ENCODE peak calls at places on chromosomes 11 and 22, in seven cellular contexts. One of them, this sample, is unnamed.

GRCh38 chr11:62449451-62449851 is 30.6 kb downstream of the SCGB1A1 start:
- DNase-seq in K562: no peak
- DNase-seq in H1: no peak
- DNase-seq in GM12891: no peak
- DNase-seq in SK-N-SH: no peak
- DNase-seq in HepG2: no peak
- DNase-seq in GM12892: no peak
- DNase-seq in this sample: no peak

GRCh38 chr11:132056689-132057088 is 686.3 kb downstream of the NTM start:
- DNase-seq in K562: no peak
- DNase-seq in H1: no peak
- DNase-seq in GM12891: no peak
- DNase-seq in SK-N-SH: no peak
- DNase-seq in HepG2: no peak
- DNase-seq in GM12892: no peak
- DNase-seq in this sample: no peak

GRCh38 chr22:44363214-44363979 is 50.6 kb upstream of the SHISAL1 start:
- DNase-seq in K562: no peak
- DNase-seq in H1: no peak
- DNase-seq in GM12891: no peak
- DNase-seq in SK-N-SH: peak
- DNase-seq in HepG2: peak
- DNase-seq in GM12892: no peak
- DNase-seq in this sample: no peak

GRCh38 chr22:39242389-39242808 is 2.4 kb downstream of the PDGFB start:
- DNase-seq in K562: peak
- DNase-seq in H1: peak
- DNase-seq in GM12891: no peak
- DNase-seq in SK-N-SH: peak
- DNase-seq in HepG2: no peak
- DNase-seq in GM12892: no peak
- DNase-seq in this sample: no peak

GRCh38 chr11:58573451-58574104 is 2.1 kb downstream of the LPXN start:
- DNase-seq in K562: peak
- DNase-seq in H1: no peak
- DNase-seq in GM12891: no peak
- DNase-seq in SK-N-SH: no peak
- DNase-seq in HepG2: no peak
- DNase-seq in GM12892: no peak
- DNase-seq in this sample: no peak

GRCh38 chr11:58730507-58731089 is 1.1 kb downstream of the GLYAT start:
- DNase-seq in K562: no peak
- DNase-seq in H1: no peak
- DNase-seq in GM12891: no peak
- DNase-seq in SK-N-SH: no peak
- DNase-seq in HepG2: no peak
- DNase-seq in GM12892: no peak
- DNase-seq in this sample: no peak

GRCh38 chr11:45918331-45918941 is 759 bp upstream of the PEX16 start:
- DNase-seq in K562: peak
- DNase-seq in H1: peak
- DNase-seq in GM12891: no peak
- DNase-seq in SK-N-SH: peak
- DNase-seq in HepG2: peak
- DNase-seq in GM12892: peak
- DNase-seq in this sample: no peak

GRCh38 chr22:28904211-28904808 is 20.9 kb downstream of the ZNRF3 start:
- DNase-seq in K562: no peak
- DNase-seq in H1: no peak
- DNase-seq in GM12891: no peak
- DNase-seq in SK-N-SH: no peak
- DNase-seq in HepG2: no peak
- DNase-seq in GM12892: no peak
- DNase-seq in this sample: no peak

GRCh38 chr22:19885841-19886592 is 31.3 kb upstream of the GNB1L start:
- DNase-seq in K562: no peak
- DNase-seq in H1: no peak
- DNase-seq in GM12891: no peak
- DNase-seq in SK-N-SH: no peak
- DNase-seq in HepG2: no peak
- DNase-seq in GM12892: no peak
- DNase-seq in this sample: no peak

GRCh38 chr22:28351585-28351984 is 328.1 kb downstream of the TTC28 start:
- DNase-seq in K562: no peak
- DNase-seq in H1: no peak
- DNase-seq in GM12891: no peak
- DNase-seq in SK-N-SH: no peak
- DNase-seq in HepG2: no peak
- DNase-seq in GM12892: no peak
- DNase-seq in this sample: no peak

GRCh38 chr22:20392983-20393704 is 807 bp upstream of the ZNF74 start:
- DNase-seq in K562: no peak
- DNase-seq in H1: no peak
- DNase-seq in GM12891: no peak
- DNase-seq in SK-N-SH: no peak
- DNase-seq in HepG2: no peak
- DNase-seq in GM12892: no peak
- DNase-seq in this sample: no peak

GRCh38 chr11:69292221-69292648 is 1.7 kb upstream of the MYEOV start:
- DNase-seq in K562: peak
- DNase-seq in H1: peak
- DNase-seq in GM12891: no peak
- DNase-seq in SK-N-SH: no peak
- DNase-seq in HepG2: no peak
- DNase-seq in GM12892: no peak
- DNase-seq in this sample: no peak

GRCh38 chr11:121889931-121890330 is 226.1 kb downstream of the BLID start:
- DNase-seq in K562: no peak
- DNase-seq in H1: no peak
- DNase-seq in GM12891: no peak
- DNase-seq in SK-N-SH: no peak
- DNase-seq in HepG2: no peak
- DNase-seq in GM12892: no peak
- DNase-seq in this sample: no peak

GRCh38 chr22:18947905-18948304 is 11.8 kb upstream of the PRODH start:
- DNase-seq in K562: no peak
- DNase-seq in H1: no peak
- DNase-seq in GM12891: no peak
- DNase-seq in SK-N-SH: no peak
- DNase-seq in HepG2: no peak
- DNase-seq in GM12892: no peak
- DNase-seq in this sample: no peak

GRCh38 chr22:47374273-47374771 is 611.9 kb downstream of the TBC1D22A start:
- DNase-seq in K562: no peak
- DNase-seq in H1: no peak
- DNase-seq in GM12891: no peak
- DNase-seq in SK-N-SH: no peak
- DNase-seq in HepG2: no peak
- DNase-seq in GM12892: no peak
- DNase-seq in this sample: no peak

GRCh38 chr11:7905961-7906429 is 25.1 kb downstream of the OR10A6 start:
- DNase-seq in K562: no peak
- DNase-seq in H1: no peak
- DNase-seq in GM12891: no peak
- DNase-seq in SK-N-SH: no peak
- DNase-seq in HepG2: no peak
- DNase-seq in GM12892: no peak
- DNase-seq in this sample: no peak

GRCh38 chr11:104907521-104908185 is 9.4 kb upstream of the CASP12 start:
- DNase-seq in K562: no peak
- DNase-seq in H1: no peak
- DNase-seq in GM12891: no peak
- DNase-seq in SK-N-SH: no peak
- DNase-seq in HepG2: no peak
- DNase-seq in GM12892: no peak
- DNase-seq in this sample: no peak

GRCh38 chr22:36730176-36730858 is 26.8 kb upstream of the CACNG2 start:
- DNase-seq in K562: no peak
- DNase-seq in H1: no peak
- DNase-seq in GM12891: no peak
- DNase-seq in SK-N-SH: no peak
- DNase-seq in HepG2: no peak
- DNase-seq in GM12892: no peak
- DNase-seq in this sample: no peak

GRCh38 chr11:78417888-78418583 is 416 bp upstream of the GAB2 start:
- DNase-seq in K562: peak
- DNase-seq in H1: peak
- DNase-seq in GM12891: peak
- DNase-seq in SK-N-SH: peak
- DNase-seq in HepG2: peak
- DNase-seq in GM12892: no peak
- DNase-seq in this sample: no peak

GRCh38 chr11:123303924-123304323 is 108.9 kb upstream of the CLMP start:
- DNase-seq in K562: no peak
- DNase-seq in H1: no peak
- DNase-seq in GM12891: no peak
- DNase-seq in SK-N-SH: no peak
- DNase-seq in HepG2: no peak
- DNase-seq in GM12892: no peak
- DNase-seq in this sample: peak

GRCh38 chr11:56375324-56375723 is at the start of gene OR8U1:
- DNase-seq in K562: no peak
- DNase-seq in H1: no peak
- DNase-seq in GM12891: no peak
- DNase-seq in SK-N-SH: no peak
- DNase-seq in HepG2: no peak
- DNase-seq in GM12892: no peak
- DNase-seq in this sample: no peak

GRCh38 chr11:62676698-62677097 is 2.2 kb downstream of the UBXN1 start:
- DNase-seq in K562: no peak
- DNase-seq in H1: no peak
- DNase-seq in GM12891: no peak
- DNase-seq in SK-N-SH: no peak
- DNase-seq in HepG2: no peak
- DNase-seq in GM12892: no peak
- DNase-seq in this sample: no peak

GRCh38 chr11:46134540-46134939 is 13.3 kb upstream of the PHF21A start:
- DNase-seq in K562: no peak
- DNase-seq in H1: no peak
- DNase-seq in GM12891: no peak
- DNase-seq in SK-N-SH: no peak
- DNase-seq in HepG2: no peak
- DNase-seq in GM12892: no peak
- DNase-seq in this sample: no peak

GRCh38 chr11:11463397-11463796 is 110.3 kb upstream of the CSNK2A3 start:
- DNase-seq in K562: no peak
- DNase-seq in H1: no peak
- DNase-seq in GM12891: no peak
- DNase-seq in SK-N-SH: peak
- DNase-seq in HepG2: no peak
- DNase-seq in GM12892: no peak
- DNase-seq in this sample: no peak

GRCh38 chr22:40694409-40694808 is 15.1 kb downstream of the MCHR1 start:
- DNase-seq in K562: no peak
- DNase-seq in H1: no peak
- DNase-seq in GM12891: no peak
- DNase-seq in SK-N-SH: no peak
- DNase-seq in HepG2: no peak
- DNase-seq in GM12892: no peak
- DNase-seq in this sample: no peak

DNA sequence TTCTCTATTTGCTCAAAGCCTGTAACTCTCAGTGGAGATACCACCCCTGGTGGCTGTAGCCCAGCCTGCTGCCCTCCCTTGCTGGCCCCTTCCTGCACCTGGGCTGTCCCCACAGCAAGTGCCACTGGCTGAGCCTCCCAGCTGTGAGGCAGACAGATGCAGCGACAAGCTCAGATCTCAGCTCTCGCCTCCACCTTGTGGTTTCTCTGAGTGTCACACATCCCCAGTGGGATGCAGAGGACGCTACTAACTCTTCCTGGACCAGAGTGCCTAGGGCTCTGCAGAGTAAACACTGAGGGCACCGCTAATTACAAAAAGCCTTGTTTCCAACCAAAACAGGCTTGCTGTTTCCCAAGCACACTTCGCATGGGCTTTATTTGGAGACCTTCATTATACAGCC is 8.9 kb downstream of the YPEL1 start:
- DNase-seq in K562: peak
- DNase-seq in H1: peak
- DNase-seq in GM12891: peak
- DNase-seq in SK-N-SH: peak
- DNase-seq in HepG2: peak
- DNase-seq in GM12892: peak
- DNase-seq in this sample: no peak
- TF ChIP-seq TAF1 in K562: no peak
- TF ChIP-seq TAF1 in H1: peak
- TF ChIP-seq TAF1 in GM12891: no peak
- TF ChIP-seq TAF1 in SK-N-SH: no peak
- TF ChIP-seq TAF1 in HepG2: no peak
- TF ChIP-seq TAF1 in GM12892: no peak
- TF ChIP-seq TAF1 in this sample: no peak

DNA sequence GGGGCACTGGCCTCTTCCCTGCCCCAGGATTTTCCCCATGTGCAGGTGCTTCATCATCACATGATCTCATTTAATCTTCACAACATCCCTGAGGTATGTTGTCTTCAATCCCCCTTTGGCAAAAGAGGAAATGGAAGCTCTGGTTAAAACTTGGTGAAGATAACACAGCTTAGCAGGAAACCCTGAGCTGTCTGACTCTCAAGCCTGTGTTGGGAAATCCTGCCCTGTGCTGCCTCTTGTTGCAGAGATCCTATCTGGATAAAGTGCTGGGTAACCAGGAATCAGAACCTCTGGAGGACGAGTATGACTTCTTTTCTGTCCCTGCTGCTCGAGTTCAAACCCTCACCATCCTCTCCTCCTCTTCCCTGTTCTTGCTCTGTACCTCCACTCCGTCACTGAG is 13.1 kb upstream of the E2F8 start:
- DNase-seq in K562: no peak
- DNase-seq in H1: no peak
- DNase-seq in GM12891: no peak
- DNase-seq in SK-N-SH: no peak
- DNase-seq in HepG2: no peak
- DNase-seq in GM12892: no peak
- DNase-seq in this sample: no peak
- TF ChIP-seq TAF1 in K562: no peak
- TF ChIP-seq TAF1 in H1: no peak
- TF ChIP-seq TAF1 in GM12891: no peak
- TF ChIP-seq TAF1 in SK-N-SH: no peak
- TF ChIP-seq TAF1 in HepG2: no peak
- TF ChIP-seq TAF1 in GM12892: no peak
- TF ChIP-seq TAF1 in this sample: no peak

GRCh38 chr11:94793002-94793401 is 24.8 kb downstream of the AMOTL1 start:
- DNase-seq in K562: no peak
- DNase-seq in H1: no peak
- DNase-seq in GM12891: no peak
- DNase-seq in SK-N-SH: no peak
- DNase-seq in HepG2: no peak
- DNase-seq in GM12892: no peak
- DNase-seq in this sample: no peak
- TF ChIP-seq TAF1 in K562: no peak
- TF ChIP-seq TAF1 in H1: no peak
- TF ChIP-seq TAF1 in GM12891: no peak
- TF ChIP-seq TAF1 in SK-N-SH: no peak
- TF ChIP-seq TAF1 in HepG2: no peak
- TF ChIP-seq TAF1 in GM12892: no peak
- TF ChIP-seq TAF1 in this sample: no peak

DNA sequence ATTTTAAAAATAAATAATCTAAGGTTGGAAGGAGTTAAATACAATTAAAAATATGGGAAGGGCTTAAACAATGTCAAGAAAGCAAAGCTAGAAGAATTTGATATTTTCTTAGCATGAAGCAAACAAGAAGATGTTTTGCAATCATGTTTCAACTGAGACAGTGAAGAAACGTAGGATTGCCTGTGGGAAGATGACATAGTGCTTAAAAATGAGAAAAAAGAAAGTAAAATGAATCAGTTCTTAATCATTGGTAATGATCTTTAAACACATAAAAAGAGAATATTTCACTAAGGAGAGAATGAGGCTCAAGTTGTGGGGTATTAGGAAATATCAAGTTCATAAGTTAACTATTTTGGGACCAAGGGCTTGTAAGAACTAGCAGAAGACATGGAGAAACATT is 855.0 kb downstream of the METTL15 start:
- DNase-seq in K562: no peak
- DNase-seq in H1: no peak
- DNase-seq in GM12891: no peak
- DNase-seq in SK-N-SH: no peak
- DNase-seq in HepG2: no peak
- DNase-seq in GM12892: no peak
- DNase-seq in this sample: no peak
- TF ChIP-seq TAF1 in K562: no peak
- TF ChIP-seq TAF1 in H1: no peak
- TF ChIP-seq TAF1 in GM12891: no peak
- TF ChIP-seq TAF1 in SK-N-SH: no peak
- TF ChIP-seq TAF1 in HepG2: no peak
- TF ChIP-seq TAF1 in GM12892: no peak
- TF ChIP-seq TAF1 in this sample: no peak